ENCODE peak calls at places on chromosomes 1 and 21, in ten cellular contexts. One of them, this sample, is unnamed.

GRCh38 chr1:205451759-205452164 is 4.1 kb downstream of the BLACAT1 start:
- DNase-seq in GM19239: no peak
- DNase-seq in fibroblast of lung: no peak
- DNase-seq in CD4-positive, alpha-beta memory T cell: no peak
- DNase-seq in HS-27A: no peak
- DNase-seq in NB4: no peak
- DNase-seq in stimulated activated CD4-positive, alpha-beta T cell treated with anti-CD3 and anti-CD28 coated beads, Interleukin-4, amount 100 ng/mL, for 48 hours: no peak
- DNase-seq in GM03348: no peak
- DNase-seq in NCI-H510A treated with DMSO at 0.1 percent for 48 hours: peak; percentile 35
- DNase-seq in Jurkat, Clone E6-1: no peak
- DNase-seq in this sample: no peak

GRCh38 chr1:247145279-247145678 is 26.5 kb downstream of the ZNF124 start:
- DNase-seq in NB4: no peak
- DNase-seq in CD4-positive, alpha-beta memory T cell: no peak
- DNase-seq in stimulated activated CD4-positive, alpha-beta T cell treated with anti-CD3 and anti-CD28 coated beads, Interleukin-4, amount 100 ng/mL, for 48 hours: no peak
- DNase-seq in Jurkat, Clone E6-1: no peak
- DNase-seq in NCI-H510A treated with DMSO at 0.1 percent for 48 hours: no peak
- DNase-seq in GM03348: no peak
- DNase-seq in HS-27A: no peak
- DNase-seq in fibroblast of lung: no peak
- DNase-seq in GM19239: no peak
- DNase-seq in this sample: no peak

GRCh38 chr1:221708987-221709386 is 32.9 kb downstream of the DUSP10 start:
- DNase-seq in HS-27A: no peak
- DNase-seq in NCI-H510A treated with DMSO at 0.1 percent for 48 hours: peak; percentile 91
- DNase-seq in NB4: peak; percentile 69
- DNase-seq in stimulated activated CD4-positive, alpha-beta T cell treated with anti-CD3 and anti-CD28 coated beads, Interleukin-4, amount 100 ng/mL, for 48 hours: no peak
- DNase-seq in GM03348: no peak
- DNase-seq in GM19239: no peak
- DNase-seq in CD4-positive, alpha-beta memory T cell: peak; percentile 72
- DNase-seq in fibroblast of lung: peak; percentile 66
- DNase-seq in Jurkat, Clone E6-1: peak; percentile 77
- DNase-seq in this sample: no peak

GRCh38 chr1:27149084-27149483 is 5.8 kb downstream of the SLC9A1 start:
- DNase-seq in stimulated activated CD4-positive, alpha-beta T cell treated with anti-CD3 and anti-CD28 coated beads, Interleukin-4, amount 100 ng/mL, for 48 hours: no peak
- DNase-seq in HS-27A: no peak
- DNase-seq in NB4: no peak
- DNase-seq in GM19239: no peak
- DNase-seq in CD4-positive, alpha-beta memory T cell: no peak
- DNase-seq in GM03348: no peak
- DNase-seq in Jurkat, Clone E6-1: no peak
- DNase-seq in NCI-H510A treated with DMSO at 0.1 percent for 48 hours: no peak
- DNase-seq in fibroblast of lung: no peak
- DNase-seq in this sample: no peak

GRCh38 chr1:32330558-32331127 is 5.4 kb downstream of the MARCKSL1 start:
- DNase-seq in NB4: no peak
- DNase-seq in fibroblast of lung: no peak
- DNase-seq in Jurkat, Clone E6-1: no peak
- DNase-seq in GM19239: no peak
- DNase-seq in stimulated activated CD4-positive, alpha-beta T cell treated with anti-CD3 and anti-CD28 coated beads, Interleukin-4, amount 100 ng/mL, for 48 hours: no peak
- DNase-seq in GM03348: no peak
- DNase-seq in NCI-H510A treated with DMSO at 0.1 percent for 48 hours: no peak
- DNase-seq in HS-27A: no peak
- DNase-seq in CD4-positive, alpha-beta memory T cell: no peak
- DNase-seq in this sample: no peak

GRCh38 chr1:152758636-152759035 is 811 bp downstream of the KPRP start:
- DNase-seq in GM19239: no peak
- DNase-seq in stimulated activated CD4-positive, alpha-beta T cell treated with anti-CD3 and anti-CD28 coated beads, Interleukin-4, amount 100 ng/mL, for 48 hours: no peak
- DNase-seq in Jurkat, Clone E6-1: no peak
- DNase-seq in HS-27A: no peak
- DNase-seq in NCI-H510A treated with DMSO at 0.1 percent for 48 hours: no peak
- DNase-seq in NB4: no peak
- DNase-seq in fibroblast of lung: no peak
- DNase-seq in GM03348: no peak
- DNase-seq in CD4-positive, alpha-beta memory T cell: no peak
- DNase-seq in this sample: no peak

GRCh38 chr1:106868828-106869227 is 187.6 kb upstream of the PRMT6 start:
- DNase-seq in NB4: no peak
- DNase-seq in GM03348: no peak
- DNase-seq in GM19239: no peak
- DNase-seq in Jurkat, Clone E6-1: no peak
- DNase-seq in NCI-H510A treated with DMSO at 0.1 percent for 48 hours: no peak
- DNase-seq in HS-27A: no peak
- DNase-seq in fibroblast of lung: no peak
- DNase-seq in stimulated activated CD4-positive, alpha-beta T cell treated with anti-CD3 and anti-CD28 coated beads, Interleukin-4, amount 100 ng/mL, for 48 hours: no peak
- DNase-seq in CD4-positive, alpha-beta memory T cell: no peak
- DNase-seq in this sample: no peak

GRCh38 chr1:25676488-25676887 is 59.9 kb downstream of the MAN1C1 start:
- DNase-seq in GM03348: no peak
- DNase-seq in stimulated activated CD4-positive, alpha-beta T cell treated with anti-CD3 and anti-CD28 coated beads, Interleukin-4, amount 100 ng/mL, for 48 hours: no peak
- DNase-seq in CD4-positive, alpha-beta memory T cell: no peak
- DNase-seq in NCI-H510A treated with DMSO at 0.1 percent for 48 hours: peak; percentile 8
- DNase-seq in Jurkat, Clone E6-1: peak; percentile 25
- DNase-seq in GM19239: no peak
- DNase-seq in fibroblast of lung: no peak
- DNase-seq in HS-27A: no peak
- DNase-seq in NB4: no peak
- DNase-seq in this sample: no peak

GRCh38 chr1:6727535-6727934 is 25.9 kb upstream of the DNAJC11 start:
- DNase-seq in NB4: peak; percentile 77
- DNase-seq in HS-27A: no peak
- DNase-seq in fibroblast of lung: peak; percentile 64
- DNase-seq in GM19239: peak; percentile 66
- DNase-seq in stimulated activated CD4-positive, alpha-beta T cell treated with anti-CD3 and anti-CD28 coated beads, Interleukin-4, amount 100 ng/mL, for 48 hours: peak; percentile 51
- DNase-seq in Jurkat, Clone E6-1: peak; percentile 48
- DNase-seq in GM03348: peak; percentile 71
- DNase-seq in NCI-H510A treated with DMSO at 0.1 percent for 48 hours: peak; percentile 75
- DNase-seq in CD4-positive, alpha-beta memory T cell: peak; percentile 43
- DNase-seq in this sample: peak; percentile 80

GRCh38 chr1:114248162-114248561 is 94.5 kb upstream of the SYT6 start:
- DNase-seq in CD4-positive, alpha-beta memory T cell: no peak
- DNase-seq in fibroblast of lung: no peak
- DNase-seq in GM03348: no peak
- DNase-seq in NB4: no peak
- DNase-seq in GM19239: no peak
- DNase-seq in stimulated activated CD4-positive, alpha-beta T cell treated with anti-CD3 and anti-CD28 coated beads, Interleukin-4, amount 100 ng/mL, for 48 hours: no peak
- DNase-seq in HS-27A: no peak
- DNase-seq in Jurkat, Clone E6-1: no peak
- DNase-seq in NCI-H510A treated with DMSO at 0.1 percent for 48 hours: no peak
- DNase-seq in this sample: no peak

GRCh38 chr21:46153259-46154154 is 1.9 kb downstream of the FTCD start:
- DNase-seq in CD4-positive, alpha-beta memory T cell: peak; percentile 12
- DNase-seq in GM19239: no peak
- DNase-seq in GM03348: peak; percentile 93
- DNase-seq in NCI-H510A treated with DMSO at 0.1 percent for 48 hours: peak; percentile 9
- DNase-seq in stimulated activated CD4-positive, alpha-beta T cell treated with anti-CD3 and anti-CD28 coated beads, Interleukin-4, amount 100 ng/mL, for 48 hours: peak; percentile 68
- DNase-seq in NB4: peak; percentile 63
- DNase-seq in Jurkat, Clone E6-1: no peak
- DNase-seq in fibroblast of lung: peak; percentile 59
- DNase-seq in HS-27A: no peak
- DNase-seq in this sample: peak; percentile 62

GRCh38 chr1:46527474-46528296 is 23.8 kb downstream of the KNCN start:
- DNase-seq in HS-27A: no peak
- DNase-seq in GM03348: peak; percentile 91
- DNase-seq in CD4-positive, alpha-beta memory T cell: peak; percentile 61
- DNase-seq in GM19239: peak; percentile 88
- DNase-seq in stimulated activated CD4-positive, alpha-beta T cell treated with anti-CD3 and anti-CD28 coated beads, Interleukin-4, amount 100 ng/mL, for 48 hours: peak; percentile 80
- DNase-seq in fibroblast of lung: peak; percentile 71
- DNase-seq in Jurkat, Clone E6-1: no peak
- DNase-seq in NB4: peak; percentile 76
- DNase-seq in NCI-H510A treated with DMSO at 0.1 percent for 48 hours: peak; percentile 70
- DNase-seq in this sample: peak; percentile 92

GRCh38 chr1:168552961-168553360 is 9.2 kb upstream of the XCL2 start:
- DNase-seq in NCI-H510A treated with DMSO at 0.1 percent for 48 hours: no peak
- DNase-seq in fibroblast of lung: no peak
- DNase-seq in stimulated activated CD4-positive, alpha-beta T cell treated with anti-CD3 and anti-CD28 coated beads, Interleukin-4, amount 100 ng/mL, for 48 hours: no peak
- DNase-seq in NB4: no peak
- DNase-seq in HS-27A: no peak
- DNase-seq in Jurkat, Clone E6-1: no peak
- DNase-seq in GM03348: no peak
- DNase-seq in GM19239: no peak
- DNase-seq in CD4-positive, alpha-beta memory T cell: no peak
- DNase-seq in this sample: no peak

GRCh38 chr1:93698351-93699112 is 16.9 kb upstream of the BCAR3 start:
- DNase-seq in Jurkat, Clone E6-1: no peak
- DNase-seq in NCI-H510A treated with DMSO at 0.1 percent for 48 hours: no peak
- DNase-seq in GM03348: no peak
- DNase-seq in CD4-positive, alpha-beta memory T cell: no peak
- DNase-seq in fibroblast of lung: no peak
- DNase-seq in HS-27A: no peak
- DNase-seq in GM19239: no peak
- DNase-seq in stimulated activated CD4-positive, alpha-beta T cell treated with anti-CD3 and anti-CD28 coated beads, Interleukin-4, amount 100 ng/mL, for 48 hours: no peak
- DNase-seq in NB4: no peak
- DNase-seq in this sample: no peak